ENCODE peak calls at places on chromosome 16, in five cellular contexts. One of them, this sample, is unnamed.

GRCh38 chr16:73002836-73003235 is 45.1 kb downstream of the ZFHX3 start:
- DNase-seq in dorsolateral prefrontal cortex: no peak
- DNase-seq in testis: no peak
- DNase-seq in uterus: no peak
- DNase-seq in cardiac muscle cell: no peak
- DNase-seq in this sample: no peak

GRCh38 chr16:2042171-2042570 is 5.5 kb downstream of the NTHL1 start:
- DNase-seq in uterus: no peak
- DNase-seq in testis: no peak
- DNase-seq in dorsolateral prefrontal cortex: no peak
- DNase-seq in cardiac muscle cell: peak; percentile 85
- DNase-seq in this sample: no peak

GRCh38 chr16:58685084-58685449 is 497 bp upstream of the SLC38A7 start:
- DNase-seq in cardiac muscle cell: no peak
- DNase-seq in uterus: no peak
- DNase-seq in testis: no peak
- DNase-seq in dorsolateral prefrontal cortex: no peak
- DNase-seq in this sample: no peak

GRCh38 chr16:65523258-65523950 is 401.5 kb upstream of the CDH11 start:
- DNase-seq in dorsolateral prefrontal cortex: no peak
- DNase-seq in testis: no peak
- DNase-seq in cardiac muscle cell: no peak
- DNase-seq in uterus: no peak
- DNase-seq in this sample: no peak

GRCh38 chr16:85567101-85567866 is 45.8 kb upstream of the GSE1 start:
- DNase-seq in uterus: no peak
- DNase-seq in cardiac muscle cell: no peak
- DNase-seq in dorsolateral prefrontal cortex: no peak
- DNase-seq in testis: no peak
- DNase-seq in this sample: no peak

GRCh38 chr16:47848481-47849109 is 307.2 kb downstream of the ABCC12 start:
- DNase-seq in cardiac muscle cell: no peak
- DNase-seq in testis: no peak
- DNase-seq in uterus: no peak
- DNase-seq in dorsolateral prefrontal cortex: no peak
- DNase-seq in this sample: no peak

GRCh38 chr16:66247516-66248089 is 118.9 kb upstream of the CDH5 start:
- DNase-seq in dorsolateral prefrontal cortex: no peak
- DNase-seq in cardiac muscle cell: no peak
- DNase-seq in uterus: peak; percentile 73
- DNase-seq in testis: peak; percentile 59
- DNase-seq in this sample: no peak

GRCh38 chr16:83968483-83968865 is 430 bp downstream of the NECAB2 start:
- DNase-seq in dorsolateral prefrontal cortex: no peak
- DNase-seq in uterus: no peak
- DNase-seq in cardiac muscle cell: peak; percentile 50
- DNase-seq in testis: no peak
- DNase-seq in this sample: no peak

GRCh38 chr16:84252214-84252613 is 12.4 kb upstream of the KCNG4 start:
- DNase-seq in cardiac muscle cell: no peak
- DNase-seq in uterus: no peak
- DNase-seq in testis: no peak
- DNase-seq in dorsolateral prefrontal cortex: no peak
- DNase-seq in this sample: no peak

DNA sequence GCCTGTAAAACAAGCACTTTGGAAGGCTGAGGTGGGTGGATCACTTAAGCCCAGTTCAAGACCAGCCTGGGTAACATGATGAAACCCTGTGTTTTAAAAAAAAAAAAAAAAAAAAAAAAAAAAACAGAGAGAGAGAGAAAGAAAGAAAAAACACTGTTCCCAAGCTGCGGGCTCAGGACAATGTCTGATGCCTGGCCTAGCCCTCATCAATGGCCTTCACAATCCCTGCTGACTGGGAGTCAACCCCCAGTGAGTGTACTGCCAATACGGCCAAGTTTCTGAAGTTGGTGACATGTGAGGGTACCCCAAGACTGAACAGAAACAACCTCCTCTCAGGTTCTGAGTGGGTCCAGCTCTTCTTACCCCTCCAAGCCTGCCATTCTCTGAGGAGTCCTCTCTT is 116.5 kb downstream of the ZNF778 start:
- DNase-seq in testis: no peak
- DNase-seq in dorsolateral prefrontal cortex: peak; percentile 6
- DNase-seq in cardiac muscle cell: no peak
- DNase-seq in uterus: no peak
- DNase-seq in this sample: no peak
- H3K27ac ChIP-seq in testis: no peak overlapping the region
- H3K27ac ChIP-seq in dorsolateral prefrontal cortex: peak overlapping the region; percentile 10
- H3K27ac ChIP-seq in cardiac muscle cell: peak overlapping the region; percentile 80
- H3K27ac ChIP-seq in uterus: peak overlapping the region; percentile 43
- H3K27ac ChIP-seq in this sample: peak overlapping the region; percentile 63

DNA sequence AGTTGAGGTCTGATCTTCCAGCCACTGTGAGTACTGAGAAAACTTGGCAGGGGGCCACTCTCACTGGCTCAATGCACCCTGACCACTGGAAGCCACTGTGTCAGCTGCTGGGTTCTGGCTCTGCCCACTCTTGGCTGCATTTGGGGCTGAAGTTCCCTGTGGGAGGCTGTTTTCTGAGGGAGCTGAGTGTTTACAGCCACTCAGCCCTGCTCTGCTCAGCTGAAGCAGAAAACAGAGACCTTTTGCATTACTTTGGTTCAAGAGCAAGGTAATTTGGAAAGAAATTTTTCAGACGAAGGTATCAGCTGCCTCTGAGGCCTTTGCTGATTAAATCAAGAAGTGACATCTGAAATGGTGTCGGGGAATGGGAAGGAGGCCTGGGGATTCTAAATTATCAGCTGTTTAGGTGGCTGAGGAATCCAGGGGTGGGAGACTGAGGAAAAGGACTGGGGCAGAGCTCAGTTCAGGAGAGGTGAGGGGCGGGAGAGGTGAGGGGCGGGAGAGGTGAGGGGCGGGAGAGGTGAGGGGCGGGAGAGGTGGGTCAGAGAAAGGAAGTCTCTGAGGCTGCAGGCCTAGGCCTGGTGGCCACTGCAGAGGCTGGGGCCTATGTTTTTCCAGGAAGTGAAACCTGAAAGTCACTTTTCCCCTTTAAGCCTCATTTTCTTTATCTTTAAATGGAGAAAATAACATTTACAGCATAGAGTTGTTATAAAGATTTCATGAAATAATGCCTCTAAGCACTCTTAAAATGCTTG is at the start of gene ACSM5:
- DNase-seq in uterus: peak; percentile 45
- DNase-seq in cardiac muscle cell: peak; percentile 15
- DNase-seq in testis: peak; percentile 80
- DNase-seq in dorsolateral prefrontal cortex: no peak
- DNase-seq in this sample: no peak
- H3K27ac ChIP-seq in uterus: no peak within 1 kb of the TSS
- H3K27ac ChIP-seq in cardiac muscle cell: peak within 1 kb of the TSS; percentile 68
- H3K27ac ChIP-seq in testis: no peak within 1 kb of the TSS
- H3K27ac ChIP-seq in dorsolateral prefrontal cortex: no peak within 1 kb of the TSS
- H3K27ac ChIP-seq in this sample: no peak within 1 kb of the TSS

DNA sequence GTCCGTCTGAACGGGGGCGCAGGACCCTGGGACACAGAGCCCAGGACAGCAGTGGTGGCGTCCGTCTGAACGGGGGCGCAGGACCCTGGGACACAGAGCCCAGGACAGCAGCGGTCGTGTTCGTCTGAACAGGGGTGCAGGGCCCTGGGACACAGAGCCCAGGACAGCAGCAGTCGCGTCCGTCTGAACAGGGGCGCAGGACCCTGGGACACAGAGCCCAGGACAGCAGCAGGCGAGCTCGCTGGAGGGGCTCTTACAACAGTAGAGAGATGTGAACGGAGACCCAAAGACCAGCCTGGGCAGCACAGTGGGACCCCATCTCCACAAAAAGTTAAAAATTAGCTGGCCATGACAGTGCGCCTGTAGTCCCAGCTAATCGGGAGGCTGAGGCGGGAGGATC is 40.7 kb downstream of the LMF1 start:
- DNase-seq in testis: no peak
- DNase-seq in uterus: no peak
- DNase-seq in cardiac muscle cell: no peak
- DNase-seq in dorsolateral prefrontal cortex: no peak
- DNase-seq in this sample: no peak
- H3K27ac ChIP-seq in testis: no peak overlapping the region
- H3K27ac ChIP-seq in uterus: no peak overlapping the region
- H3K27ac ChIP-seq in cardiac muscle cell: no peak overlapping the region
- H3K27ac ChIP-seq in dorsolateral prefrontal cortex: no peak overlapping the region
- H3K27ac ChIP-seq in this sample: no peak overlapping the region

GRCh38 chr16:12094537-12095265 is 118.2 kb downstream of the SNX29 start:
- DNase-seq in cardiac muscle cell: no peak
- DNase-seq in uterus: no peak
- DNase-seq in testis: no peak
- DNase-seq in dorsolateral prefrontal cortex: peak; percentile 22
- DNase-seq in this sample: no peak

GRCh38 chr16:12096828-12097522 is 120.4 kb downstream of the SNX29 start:
- DNase-seq in testis: no peak
- DNase-seq in dorsolateral prefrontal cortex: peak; percentile 35
- DNase-seq in uterus: no peak
- DNase-seq in cardiac muscle cell: no peak
- DNase-seq in this sample: no peak

GRCh38 chr16:12097523-12098428 is 121.2 kb downstream of the SNX29 start:
- DNase-seq in uterus: peak; percentile 31
- DNase-seq in dorsolateral prefrontal cortex: peak; percentile 69
- DNase-seq in cardiac muscle cell: no peak
- DNase-seq in testis: peak; percentile 66
- DNase-seq in this sample: no peak

GRCh38 chr16:12095275-12096161 is 119.0 kb downstream of the SNX29 start:
- DNase-seq in testis: peak; percentile 80
- DNase-seq in uterus: peak; percentile 63
- DNase-seq in dorsolateral prefrontal cortex: peak; percentile 55
- DNase-seq in cardiac muscle cell: peak; percentile 80
- DNase-seq in this sample: peak; percentile 61

DNA sequence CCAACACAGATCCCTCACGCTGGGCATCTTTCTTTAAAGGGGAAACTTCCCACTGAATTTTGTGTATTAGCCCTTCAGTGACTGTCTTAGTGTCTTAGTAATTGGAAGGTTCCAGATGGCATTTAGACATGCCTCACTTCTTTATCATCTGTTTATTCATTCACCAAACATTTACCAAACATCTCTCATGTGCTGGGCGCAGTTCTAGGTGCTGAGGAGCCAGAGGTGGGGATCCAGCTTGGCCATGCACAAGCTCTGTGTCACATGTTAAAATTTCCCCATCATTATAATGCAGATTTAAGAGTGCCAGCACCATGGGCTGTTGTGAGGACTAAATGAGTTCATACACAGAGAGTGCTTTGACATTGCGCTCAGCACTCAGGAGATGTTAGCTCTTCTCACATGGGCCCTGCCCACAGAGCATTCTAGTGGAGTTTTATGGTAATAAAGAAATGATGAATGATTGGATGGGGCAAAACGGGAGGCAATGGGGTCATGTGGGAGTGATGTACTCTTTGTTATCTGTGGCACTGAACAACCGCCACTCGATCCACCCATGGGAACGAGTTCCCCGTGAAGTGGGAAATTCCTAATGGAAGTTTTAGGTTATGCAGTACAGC is 119.7 kb downstream of the SNX29 start:
- DNase-seq in testis: no peak
- DNase-seq in uterus: no peak
- DNase-seq in cardiac muscle cell: no peak
- DNase-seq in dorsolateral prefrontal cortex: peak; percentile 25
- DNase-seq in this sample: no peak
- H3K27ac ChIP-seq in testis: no peak overlapping the region
- H3K27ac ChIP-seq in uterus: no peak overlapping the region
- H3K27ac ChIP-seq in cardiac muscle cell: no peak overlapping the region
- H3K27ac ChIP-seq in dorsolateral prefrontal cortex: peak overlapping the region; percentile 76
- H3K27ac ChIP-seq in this sample: no peak overlapping the region